ENCODE peak calls at places on chromosomes 12 and 14, in six cellular contexts. Q, B, R, F, L and J are unnamed samples.

GRCh38 chr12:6340745-6341438 is 984 bp downstream of the TNFRSF1A start:
- DNase-seq in Q (no peak), B (no peak), R (no peak), F (no peak), L (no peak), J (no peak)

GRCh38 chr12:126290456-126290855 is 1225.2 kb downstream of the AACS start:
- DNase-seq in Q (no peak), B (no peak), R (no peak), F (no peak), L (no peak), J (no peak)

GRCh38 chr14:36857136-36857535 is 195.5 kb downstream of the PAX9 start:
- DNase-seq in Q (no peak), B (no peak), R (no peak), F (no peak), L (no peak), J (no peak)

GRCh38 chr14:92105073-92105844 is 1.1 kb downstream of the ATXN3 start:
- DNase-seq in Q (no peak), B (no peak), R (no peak), F (no peak), L (no peak), J (no peak)

GRCh38 chr14:22532345-22533056 is 56.5 kb downstream of the DAD1 start:
- DNase-seq in Q (no peak), B (no peak), R (no peak), F (no peak), L (no peak), J (peak)

GRCh38 chr14:21440857-21441256 is 15.1 kb downstream of the CHD8 start:
- DNase-seq in Q (no peak), B (no peak), R (no peak), F (no peak), L (no peak), J (no peak)

GRCh38 chr12:104456950-104457745 is 400 bp downstream of the CHST11 start:
- DNase-seq in Q (no peak), B (peak), R (peak), F (peak), L (peak), J (peak)

GRCh38 chr14:20873370-20874177 is 17.6 kb upstream of the RNASE3 start:
- DNase-seq in Q (peak), B (peak), R (peak), F (peak), L (peak), J (no peak)

GRCh38 chr14:98138666-98139065 is 1133.3 kb downstream of the BCL11B start:
- DNase-seq in Q (no peak), B (no peak), R (peak), F (no peak), L (no peak), J (no peak)

GRCh38 chr12:91380651-91381050 is 198.0 kb upstream of the DCN start:
- DNase-seq in Q (no peak), B (no peak), R (no peak), F (no peak), L (no peak), J (no peak)